ENCODE peak calls at places on chromosomes 2 and 18, in eight cellular contexts. I is C1 segment of cervical spinal cord; S is T follicular helper cell; K is CD8-positive, alpha-beta memory T cell; W is stimulated activated CD4-positive, alpha-beta T cell treated with anti-CD3 and anti-CD28 coated beads, Interleukin-12 subunit alpha, Interleukin-12 subunit beta, amount 100 ng/mL, for 48 hours; G is cardiac fibroblast; U is transverse colon; L is germinal center. T is an unnamed sample.

GRCh38 chr2:95385570-95385984 is 16.9 kb upstream of the FAHD2A start:
- DNase-seq in U (no peak), L (no peak), K (no peak), W (no peak), I (no peak), S (no peak), G (no peak), T (no peak)

GRCh38 chr2:86633094-86633740 is 9.6 kb upstream of the RNF103 start:
- DNase-seq in K (no peak), U (peak), S (no peak), W (no peak), G (no peak), L (no peak), I (no peak), T (peak)

GRCh38 chr2:29443627-29444026 is 328.4 kb downstream of the CLIP4 start:
- DNase-seq in I (no peak), U (no peak), W (no peak), S (no peak), L (no peak), K (no peak), G (no peak), T (no peak)

GRCh38 chr18:48385595-48385994 is 23.6 kb downstream of the ZBTB7C start:
- DNase-seq in U (no peak), G (no peak), L (no peak), I (no peak), W (no peak), S (no peak), K (no peak), T (no peak)

GRCh38 chr18:25033747-25034471 is 318.1 kb downstream of the ZNF521 start:
- DNase-seq in U (no peak), I (no peak), S (no peak), L (no peak), G (no peak), W (no peak), K (no peak), T (no peak)

GRCh38 chr18:27276886-27277285 is 91.8 kb upstream of the CHST9 start:
- DNase-seq in G (no peak), K (no peak), U (no peak), L (no peak), S (no peak), I (no peak), W (no peak), T (no peak)

GRCh38 chr2:140529706-140530105 is 1601.1 kb downstream of the LRP1B start:
- DNase-seq in G (no peak), K (no peak), S (no peak), U (no peak), I (no peak), L (no peak), W (no peak), T (no peak)

GRCh38 chr2:64359176-64359891 is 94.6 kb upstream of the LGALSL start:
- DNase-seq in U (no peak), G (no peak), K (no peak), I (no peak), S (no peak), W (no peak), L (peak), T (no peak)

GRCh38 chr2:190634381-190634780 is 14.5 kb upstream of the NAB1 start:
- DNase-seq in L (no peak), G (peak), U (no peak), K (no peak), S (no peak), I (no peak), W (no peak), T (no peak)

GRCh38 chr2:105338020-105338385 is 663 bp downstream of the C2orf49 start:
- DNase-seq in L (no peak), S (no peak), U (no peak), W (no peak), K (no peak), I (no peak), G (no peak), T (no peak)

GRCh38 chr2:160574472-160575140 is 81.0 kb upstream of the RBMS1 start:
- DNase-seq in G (peak), L (no peak), K (no peak), S (no peak), U (no peak), I (no peak), W (no peak), T (no peak)

GRCh38 chr2:26471278-26471677 is 6.6 kb downstream of the OTOF start:
- DNase-seq in L (no peak), S (no peak), K (no peak), G (no peak), I (no peak), W (no peak), U (no peak), T (no peak)

GRCh38 chr2:10079192-10079930 is 850 bp downstream of the CYS1 start:
- DNase-seq in S (no peak), W (no peak), L (peak), G (peak), U (no peak), I (peak), K (peak), T (no peak)

GRCh38 chr2:219281588-219281987 is 2.4 kb downstream of the DNAJB2 start:
- DNase-seq in G (no peak), L (no peak), U (no peak), K (no peak), I (no peak), S (no peak), W (no peak), T (no peak)

GRCh38 chr18:73235491-73235890 is 367.7 kb upstream of the NETO1 start:
- DNase-seq in W (no peak), S (no peak), K (no peak), U (no peak), I (no peak), G (peak), L (no peak), T (no peak)

GRCh38 chr2:98654702-98655488 is 46.5 kb downstream of the UNC50 start:
- DNase-seq in K (peak), W (no peak), L (no peak), S (peak), U (no peak), G (no peak), I (no peak), T (no peak)

GRCh38 chr18:79755496-79756142 is 42.1 kb upstream of the KCNG2 start:
- DNase-seq in I (no peak), K (no peak), U (no peak), G (no peak), L (no peak), S (no peak), W (no peak), T (no peak)

GRCh38 chr2:101854877-101855276 is 136.9 kb upstream of the IL1R2 start:
- DNase-seq in K (no peak), W (no peak), G (no peak), L (no peak), I (no peak), S (no peak), U (peak), T (no peak)

GRCh38 chr2:203328735-203329549 is 748 bp downstream of the ABI2 start:
- DNase-seq in K (peak), W (peak), S (peak), G (peak), I (no peak), L (peak), U (peak), T (peak)

T was measured in nucleus accumbens.